ENCODE peak calls at places on chromosomes 7 and 10, in six cellular contexts. C is kidney tubule cell; U is anterior cingulate cortex; X is central memory CD8-positive, alpha-beta T cell; K is A549; M is stimulated activated CD8-positive, alpha-beta memory T cell treated with anti-CD3 and anti-CD28 coated beads, Interleukin-7, amount 100 ng/mL, for 1 hour. E is an unnamed sample.
A peak's percentile ranks its signal among the peaks of the same experiment; 100 is the strongest.

GRCh38 chr7:156898938-156899337 is 6.0 kb upstream of the LMBR1 start:
- DNase-seq in C (peak; percentile 63), U (no peak), X (no peak), K (no peak), M (no peak), E (no peak)

GRCh38 chr7:64997927-64998391 is 7.1 kb upstream of the ZNF117 start:
- DNase-seq in C (peak; percentile 81), U (no peak), X (no peak), K (no peak), M (no peak), E (no peak)

GRCh38 chr10:91683976-91684375 is 51.1 kb upstream of the PPP1R3C start:
- DNase-seq in C (peak; percentile 98), U (no peak), X (no peak), K (peak; percentile 60), M (no peak), E (peak; percentile 39)

GRCh38 chr7:1851731-1852531 is 181.9 kb downstream of the ELFN1 start:
- DNase-seq in C (no peak), U (no peak), X (no peak), K (no peak), M (no peak), E (no peak)

GRCh38 chr7:107996072-107996824 is 6.7 kb downstream of the LAMB1 start:
- DNase-seq in C (no peak), U (no peak), X (no peak), K (no peak), M (no peak), E (no peak)

GRCh38 chr7:19899517-19899916 is 126.1 kb upstream of the TMEM196 start:
- DNase-seq in C (peak; percentile 84), U (no peak), X (no peak), K (peak; percentile 18), M (no peak), E (no peak)

GRCh38 chr10:5775705-5776104 is 37.5 kb downstream of the GDI2 start:
- DNase-seq in C (no peak), U (no peak), X (peak; percentile 59), K (no peak), M (peak; percentile 51), E (no peak)

GRCh38 chr10:94496010-94496409 is 49.6 kb upstream of the HELLS start:
- DNase-seq in C (no peak), U (no peak), X (no peak), K (no peak), M (no peak), E (no peak)

GRCh38 chr7:5598769-5599371 is 175.2 kb upstream of the TNRC18 start:
- DNase-seq in C (no peak), U (no peak), X (no peak), K (no peak), M (no peak), E (no peak)

GRCh38 chr10:99232357-99232999 is 3.2 kb downstream of the HPSE2 start:
- DNase-seq in C (no peak), U (no peak), X (no peak), K (no peak), M (no peak), E (no peak)

GRCh38 chr7:138670594-138670993 is 30.6 kb downstream of the SVOPL start:
- DNase-seq in C (no peak), U (no peak), X (no peak), K (no peak), M (no peak), E (no peak)

GRCh38 chr7:135801045-135801693 is 52.6 kb upstream of the FAM180A start:
- DNase-seq in C (peak; percentile 58), U (no peak), X (peak; percentile 18), K (peak; percentile 71), M (no peak), E (peak; percentile 4)